ENCODE peak calls at places on chromosomes 3 and 15, in ten cellular contexts. A, P, H, C, Q, L, F, T, Z and R are unnamed samples. For H3K27me3, the result is how much of the 10 kb centered on the place peaks cover.

GRCh38 chr3:46913644-46914043 is 36.1 kb downstream of the PTH1R start:
- DNase-seq in C (no peak), T (no peak), H (peak), Q (peak), A (no peak), L (peak), Z (no peak), P (peak), F (peak), R (no peak)

GRCh38 chr15:69976366-69976994 is 121.2 kb downstream of the TLE3 start:
- DNase-seq in T (no peak), Q (no peak), A (peak), L (peak), P (no peak), F (peak), Z (no peak), H (no peak), C (peak), R (peak)

GRCh38 chr15:73353734-73354133 is 15.0 kb downstream of the HCN4 start:
- DNase-seq in H (no peak), C (no peak), F (no peak), Q (no peak), P (no peak), Z (no peak), L (no peak), T (no peak), A (no peak), R (no peak)

GRCh38 chr3:61960976-61961375 is 399.6 kb downstream of the PTPRG start:
- DNase-seq in L (no peak), C (no peak), H (no peak), T (no peak), F (no peak), P (no peak), Z (no peak), Q (no peak), A (no peak), R (no peak)

GRCh38 chr15:39594764-39595620 is 14.1 kb downstream of the THBS1 start:
- DNase-seq in H (no peak), Z (peak), C (no peak), T (no peak), L (no peak), F (no peak), P (no peak), Q (no peak), A (no peak), R (no peak)

GRCh38 chr3:149489060-149489690 is 14.7 kb downstream of the TM4SF4 start:
- DNase-seq in C (no peak), P (no peak), Q (no peak), H (no peak), L (no peak), T (no peak), A (no peak), F (no peak), Z (no peak), R (no peak)

GRCh38 chr3:160003520-160004128 is 15.0 kb downstream of the IL12A start:
- DNase-seq in Q (peak), F (peak), A (no peak), H (peak), Z (no peak), L (peak), P (peak), C (peak), T (peak), R (peak)

GRCh38 chr3:157832588-157832987 is 273.6 kb downstream of the SHOX2 start:
- DNase-seq in Q (no peak), T (no peak), A (no peak), P (no peak), C (no peak), Z (no peak), L (no peak), F (no peak), H (no peak), R (no peak)

GRCh38 chr3:108060331-108060730 is 30.5 kb downstream of the CD47 start:
- DNase-seq in P (no peak), H (no peak), A (no peak), L (no peak), F (peak), Z (no peak), T (no peak), Q (no peak), C (no peak), R (no peak)

GRCh38 chr15:31402511-31403056 is 75.9 kb downstream of the KLF13 start:
- DNase-seq in P (no peak), A (no peak), T (no peak), H (no peak), Z (no peak), F (peak), L (no peak), Q (peak), C (no peak), R (no peak)

DNA sequence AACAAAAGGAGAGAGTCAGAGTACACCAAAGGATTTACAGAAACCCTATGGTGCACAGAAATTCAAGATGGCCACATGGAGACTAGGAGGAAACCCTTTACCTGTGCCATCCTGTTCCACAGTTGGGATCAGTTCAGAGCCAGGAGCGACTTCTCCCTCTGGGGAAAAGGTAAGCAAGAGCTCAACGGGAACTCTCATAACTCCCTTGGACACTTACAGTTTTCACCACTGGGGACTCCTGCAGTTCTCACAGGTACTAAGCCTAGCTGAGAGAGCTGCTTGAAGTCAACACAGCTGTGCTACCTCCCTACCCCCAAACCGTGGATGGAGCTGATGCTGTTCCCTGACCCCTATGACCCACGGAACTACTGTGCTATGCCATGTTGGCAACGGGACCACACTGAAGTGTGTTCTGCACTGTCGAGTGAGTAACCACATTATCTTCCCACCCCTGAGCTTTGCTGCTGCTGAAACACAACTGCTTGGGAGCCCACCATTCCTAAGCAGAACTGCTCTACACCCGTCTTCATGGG is 606.8 kb downstream of the GBE1 start:
- DNase-seq in Q (no peak), H (no peak), P (no peak), A (no peak), Z (no peak), L (no peak), F (no peak), C (no peak), T (no peak), R (no peak)
- TF ChIP-seq CTCF in Q (no peak), H (no peak), P (no peak), A (no peak), Z (no peak), L (no peak), F (no peak), C (no peak), T (no peak), R (no peak)

GRCh38 chr15:88764448-88764847 is 38.8 kb upstream of the ACAN start:
- DNase-seq in A (no peak), F (no peak), Z (no peak), H (no peak), C (no peak), T (no peak), P (no peak), L (no peak), Q (no peak), R (no peak)

GRCh38 chr15:88769161-88769971 is 33.9 kb upstream of the ACAN start:
- DNase-seq in T (no peak), C (no peak), Q (no peak), F (no peak), L (no peak), H (no peak), A (no peak), P (no peak), Z (no peak), R (no peak)

GRCh38 chr15:88759872-88760271 is 43.4 kb upstream of the ACAN start:
- DNase-seq in H (no peak), L (no peak), A (no peak), T (no peak), F (no peak), Z (no peak), C (no peak), P (no peak), Q (no peak), R (no peak)

DNA sequence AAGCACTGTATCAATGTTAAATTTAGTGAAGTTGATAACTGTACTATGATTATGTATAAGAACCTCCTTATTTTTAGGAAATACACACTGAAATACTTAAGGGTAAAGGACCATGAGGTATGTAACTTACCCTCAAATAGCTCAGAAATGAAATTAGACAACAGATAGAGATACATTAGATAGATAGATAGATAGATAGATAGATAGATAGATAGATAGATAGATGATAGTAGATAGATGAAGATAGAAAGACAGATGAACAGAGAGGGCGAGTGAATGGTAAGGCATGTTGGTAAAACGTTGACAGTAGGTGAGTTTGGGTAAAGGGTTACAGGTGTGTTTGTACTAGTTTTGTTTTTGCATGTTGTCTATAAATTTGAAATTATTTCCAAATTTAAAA is 38.0 kb upstream of the ACAN start:
- DNase-seq in H (no peak), C (no peak), F (no peak), A (no peak), L (no peak), Q (no peak), Z (no peak), T (no peak), P (no peak), R (no peak)
- H3K27me3 ChIP-seq in H (under half), C (under half), F (under half), A (under half), L (under half), Q (under half), Z (half or more), T (under half), P (under half), R (under half)

GRCh38 chr3:8503871-8504610 is 2.4 kb downstream of the LMCD1 start:
- DNase-seq in F (no peak), L (no peak), Z (peak), C (no peak), Q (no peak), H (no peak), T (no peak), P (no peak), A (no peak), R (no peak)
- H3K27ac ChIP-seq in F (peak), L (peak), Z (peak), C (no peak), Q (peak), H (peak), T (peak), P (peak), A (no peak), R (no peak)

GRCh38 chr3:85360742-85361387 is 402.1 kb downstream of the CADM2 start:
- DNase-seq in Q (no peak), H (peak), F (peak), Z (no peak), C (peak), A (no peak), L (peak), T (peak), P (no peak), R (no peak)
- TF ChIP-seq CTCF in Q (no peak), H (peak), F (peak), Z (peak), C (peak), A (no peak), L (peak), T (peak), P (peak), R (no peak)